ENCODE peak calls at places on chromosomes 12 and 14, in five cellular contexts. One of them, this sample, is unnamed.

GRCh38 chr12:15322164-15323054 is at the start of gene PTPRO:
- DNase-seq in NCI-H1417: peak; percentile 94
- DNase-seq in neural progenitor cell: peak; percentile 83
- DNase-seq in PC-3: no peak
- DNase-seq in ascending aorta: no peak
- DNase-seq in this sample: peak; percentile 53

GRCh38 chr14:103056322-103057027 is 874 bp downstream of the CDC42BPB start:
- DNase-seq in neural progenitor cell: peak; percentile 78
- DNase-seq in NCI-H1417: peak; percentile 64
- DNase-seq in PC-3: peak; percentile 71
- DNase-seq in ascending aorta: peak; percentile 75
- DNase-seq in this sample: peak; percentile 31

GRCh38 chr14:90093942-90094595 is 32.3 kb downstream of the KCNK13 start:
- DNase-seq in ascending aorta: no peak
- DNase-seq in NCI-H1417: no peak
- DNase-seq in PC-3: peak; percentile 88
- DNase-seq in neural progenitor cell: no peak
- DNase-seq in this sample: no peak

GRCh38 chr14:99532310-99532709 is 51.1 kb downstream of the CCNK start:
- DNase-seq in NCI-H1417: no peak
- DNase-seq in PC-3: no peak
- DNase-seq in neural progenitor cell: no peak
- DNase-seq in ascending aorta: no peak
- DNase-seq in this sample: no peak

GRCh38 chr14:54778618-54779017 is 124.0 kb downstream of the GCH1 start:
- DNase-seq in NCI-H1417: no peak
- DNase-seq in ascending aorta: peak; percentile 50
- DNase-seq in PC-3: no peak
- DNase-seq in neural progenitor cell: no peak
- DNase-seq in this sample: no peak

GRCh38 chr12:91142184-91142583 is 30.9 kb upstream of the LUM start:
- DNase-seq in ascending aorta: no peak
- DNase-seq in NCI-H1417: no peak
- DNase-seq in PC-3: no peak
- DNase-seq in neural progenitor cell: no peak
- DNase-seq in this sample: no peak

GRCh38 chr14:105376521-105377440 is 21.6 kb upstream of the TEX22 start:
- DNase-seq in PC-3: no peak
- DNase-seq in ascending aorta: no peak
- DNase-seq in neural progenitor cell: no peak
- DNase-seq in NCI-H1417: no peak
- DNase-seq in this sample: no peak

GRCh38 chr14:77099425-77100167 is 1.5 kb downstream of the CIPC start:
- DNase-seq in PC-3: peak; percentile 75
- DNase-seq in NCI-H1417: no peak
- DNase-seq in ascending aorta: no peak
- DNase-seq in neural progenitor cell: no peak
- DNase-seq in this sample: peak; percentile 77

GRCh38 chr12:89924191-89924590 is 215.6 kb upstream of the ATP2B1 start:
- DNase-seq in PC-3: no peak
- DNase-seq in ascending aorta: no peak
- DNase-seq in NCI-H1417: no peak
- DNase-seq in neural progenitor cell: no peak
- DNase-seq in this sample: no peak

GRCh38 chr14:103136388-103137271 is 13.4 kb downstream of the TNFAIP2 start:
- DNase-seq in NCI-H1417: no peak
- DNase-seq in PC-3: peak; percentile 84
- DNase-seq in neural progenitor cell: peak; percentile 64
- DNase-seq in ascending aorta: no peak
- DNase-seq in this sample: no peak

GRCh38 chr12:132588821-132589669 is 21.3 kb downstream of the LRCOL1 start:
- DNase-seq in PC-3: no peak
- DNase-seq in neural progenitor cell: no peak
- DNase-seq in NCI-H1417: no peak
- DNase-seq in ascending aorta: no peak
- DNase-seq in this sample: no peak

GRCh38 chr14:48672506-48672905 is 913.7 kb downstream of the RPS29 start:
- DNase-seq in NCI-H1417: no peak
- DNase-seq in PC-3: no peak
- DNase-seq in ascending aorta: no peak
- DNase-seq in neural progenitor cell: no peak
- DNase-seq in this sample: no peak

GRCh38 chr14:92938890-92939671 is 16.1 kb downstream of the CHGA start:
- DNase-seq in PC-3: no peak
- DNase-seq in neural progenitor cell: no peak
- DNase-seq in ascending aorta: no peak
- DNase-seq in NCI-H1417: no peak
- DNase-seq in this sample: no peak

GRCh38 chr12:7940906-7941305 is 4.9 kb upstream of the SLC2A3 start:
- DNase-seq in neural progenitor cell: no peak
- DNase-seq in NCI-H1417: no peak
- DNase-seq in ascending aorta: no peak
- DNase-seq in PC-3: no peak
- DNase-seq in this sample: no peak

GRCh38 chr12:57898308-57898970 is 42.9 kb upstream of the ATP23 start:
- DNase-seq in ascending aorta: no peak
- DNase-seq in neural progenitor cell: no peak
- DNase-seq in NCI-H1417: peak; percentile 40
- DNase-seq in PC-3: no peak
- DNase-seq in this sample: no peak

GRCh38 chr14:37594916-37595808 is at the start of the genes FOXA1 and TTC6:
- DNase-seq in NCI-H1417: peak; percentile 96
- DNase-seq in ascending aorta: no peak
- DNase-seq in PC-3: peak; percentile 91
- DNase-seq in neural progenitor cell: peak; percentile 72
- DNase-seq in this sample: peak; percentile 88

GRCh38 chr14:101839236-101839635 is 77.7 kb downstream of the PPP2R5C start:
- DNase-seq in neural progenitor cell: no peak
- DNase-seq in PC-3: no peak
- DNase-seq in ascending aorta: no peak
- DNase-seq in NCI-H1417: no peak
- DNase-seq in this sample: peak; percentile 48

GRCh38 chr14:101480747-101481530 is 80.4 kb upstream of the DIO3 start:
- DNase-seq in neural progenitor cell: no peak
- DNase-seq in ascending aorta: peak; percentile 61
- DNase-seq in NCI-H1417: no peak
- DNase-seq in PC-3: peak; percentile 95
- DNase-seq in this sample: peak; percentile 56

GRCh38 chr12:121237415-121237814 is 27.5 kb downstream of the P2RX4 start:
- DNase-seq in NCI-H1417: no peak
- DNase-seq in ascending aorta: peak; percentile 53
- DNase-seq in neural progenitor cell: no peak
- DNase-seq in PC-3: no peak
- DNase-seq in this sample: no peak

GRCh38 chr12:53670308-53670707 is 5.6 kb downstream of the ATP5MC2 start:
- DNase-seq in neural progenitor cell: no peak
- DNase-seq in NCI-H1417: no peak
- DNase-seq in PC-3: no peak
- DNase-seq in ascending aorta: no peak
- DNase-seq in this sample: no peak

GRCh38 chr12:77687346-77687745 is 143.3 kb upstream of the NAV3 start:
- DNase-seq in PC-3: no peak
- DNase-seq in NCI-H1417: no peak
- DNase-seq in neural progenitor cell: no peak
- DNase-seq in ascending aorta: no peak
- DNase-seq in this sample: no peak

GRCh38 chr14:24959791-24960331 is 90.1 kb downstream of the STXBP6 start:
- DNase-seq in ascending aorta: no peak
- DNase-seq in neural progenitor cell: no peak
- DNase-seq in NCI-H1417: no peak
- DNase-seq in PC-3: no peak
- DNase-seq in this sample: no peak

GRCh38 chr14:106665814-106666213 is 1139.4 kb downstream of the TMEM121 start:
- DNase-seq in neural progenitor cell: no peak
- DNase-seq in NCI-H1417: no peak
- DNase-seq in ascending aorta: no peak
- DNase-seq in PC-3: no peak
- DNase-seq in this sample: no peak